ENCODE peak calls at places on chromosomes 2 and 18, in five cellular contexts. K is NT2/D1, I is heart right ventricle, M is tibial nerve, B is neuronal stem cell. C is an unnamed sample.
A peak's percentile ranks its signal among the peaks of the same experiment; 100 is the strongest.

GRCh38 chr18:22309191-22309590 is 108.5 kb downstream of the CTAGE1 start:
- DNase-seq in K (no peak), B (no peak), I (no peak), M (no peak), C (no peak)

GRCh38 chr2:214695789-214696188 is 113.7 kb downstream of the BARD1 start:
- DNase-seq in B (no peak), K (no peak), I (no peak), M (no peak), C (no peak)

GRCh38 chr18:62199629-62200028 is 12.6 kb downstream of the RELCH start:
- DNase-seq in M (no peak), K (no peak), I (no peak), B (no peak), C (no peak)

GRCh38 chr2:203579131-203579643 is 44.1 kb upstream of the RAPH1 start:
- DNase-seq in K (no peak), B (no peak), M (no peak), I (no peak), C (no peak)

GRCh38 chr2:101697794-101698418 is 399 bp downstream of the MAP4K4 start:
- DNase-seq in K (no peak), M (no peak), I (no peak), B (no peak), C (peak; percentile 15)

GRCh38 chr18:27843783-27844415 is 333.0 kb downstream of the CDH2 start:
- DNase-seq in I (no peak), B (no peak), K (no peak), M (no peak), C (no peak)

GRCh38 chr2:134146620-134147019 is 107.3 kb upstream of the MGAT5 start:
- DNase-seq in K (no peak), I (no peak), M (no peak), B (no peak), C (no peak)

GRCh38 chr2:78766459-78766858 is 259.0 kb upstream of the REG3G start:
- DNase-seq in I (no peak), B (no peak), M (no peak), K (no peak), C (no peak)

GRCh38 chr2:234422242-234422641 is 74.6 kb downstream of the ARL4C start:
- DNase-seq in I (no peak), B (no peak), K (no peak), M (no peak), C (no peak)

GRCh38 chr18:76391746-76392145 is 103.3 kb downstream of the ZNF516 start:
- DNase-seq in M (no peak), I (no peak), K (no peak), B (no peak), C (no peak)

GRCh38 chr18:77067315-77068061 is 65.1 kb downstream of the MBP start:
- DNase-seq in B (no peak), K (no peak), I (peak; percentile 45), M (peak; percentile 74), C (no peak)

GRCh38 chr2:235553696-235554100 is 59.9 kb downstream of the AGAP1 start:
- DNase-seq in K (no peak), B (no peak), I (no peak), M (no peak), C (no peak)

GRCh38 chr2:231632559-231633142 is 40.0 kb downstream of the TEX44 start:
- DNase-seq in B (no peak), I (no peak), M (no peak), K (no peak), C (no peak)

GRCh38 chr18:47809420-47809819 is 121.0 kb downstream of the SMAD2 start:
- DNase-seq in B (no peak), K (no peak), I (no peak), M (no peak), C (no peak)

GRCh38 chr2:199443589-199444130 is 14.1 kb downstream of the SATB2 start:
- DNase-seq in M (no peak), B (no peak), K (no peak), I (no peak), C (no peak)

GRCh38 chr2:25388491-25388890 is 46.8 kb upstream of the DNMT3A start:
- DNase-seq in M (no peak), K (no peak), B (no peak), I (no peak), C (no peak)

GRCh38 chr2:184779777-184780176 is 181.4 kb downstream of the ZNF804A start:
- DNase-seq in I (no peak), K (no peak), B (no peak), M (no peak), C (no peak)

GRCh38 chr2:224039080-224039769 is at the start of gene SERPINE2:
- DNase-seq in B (peak; percentile 72), M (peak; percentile 13), I (peak; percentile 43), K (peak; percentile 66), C (peak; percentile 53)

GRCh38 chr2:33014268-33014667 is 67.5 kb downstream of the LTBP1 start:
- DNase-seq in K (no peak), M (no peak), I (no peak), B (no peak), C (no peak)

GRCh38 chr2:10817413-10817812 is 4.8 kb upstream of the PDIA6 start:
- DNase-seq in K (no peak), M (no peak), I (no peak), B (no peak), C (no peak)

GRCh38 chr2:69993708-69994107 is 32.3 kb upstream of the ASPRV1 start:
- DNase-seq in B (no peak), K (no peak), I (no peak), M (no peak), C (no peak)

GRCh38 chr18:26549486-26550435 is 1.4 kb upstream of the KCTD1 start:
- DNase-seq in K (no peak), M (peak; percentile 29), I (peak; percentile 43), B (peak; percentile 51), C (peak; percentile 73)

GRCh38 chr18:36387296-36387695 is 89.8 kb downstream of the FHOD3 start:
- DNase-seq in K (no peak), M (no peak), I (no peak), B (no peak), C (no peak)

GRCh38 chr2:72117029-72117428 is 30.6 kb downstream of the CYP26B1 start:
- DNase-seq in M (no peak), I (no peak), B (no peak), K (no peak), C (no peak)

GRCh38 chr2:48414980-48415764 is 114.8 kb upstream of the STON1 start:
- DNase-seq in I (no peak), M (no peak), B (no peak), K (no peak), C (no peak)

GRCh38 chr2:181680055-181680936 is at the start of gene NEUROD1:
- DNase-seq in I (no peak), B (no peak), M (no peak), K (peak; percentile 58), C (no peak)

GRCh38 chr2:80074321-80074720 is 230.2 kb downstream of the LRRTM1 start:
- DNase-seq in B (no peak), I (no peak), M (no peak), K (no peak), C (no peak)

GRCh38 chr18:48229445-48230052 is 179.6 kb downstream of the ZBTB7C start:
- DNase-seq in M (no peak), B (no peak), K (no peak), I (no peak), C (no peak)

GRCh38 chr2:80778704-80779103 is 474.2 kb upstream of the LRRTM1 start:
- DNase-seq in K (peak; percentile 20), M (no peak), B (no peak), I (no peak), C (no peak)

GRCh38 chr2:36520431-36520830 is 77.5 kb downstream of the FEZ2 start:
- DNase-seq in I (no peak), B (no peak), M (no peak), K (no peak), C (no peak)
- H3K36me3 ChIP-seq in I (no peaks in the 10 kb centered on the region), B (peaks cover 21% of the 10 kb centered on the region), M (no peaks in the 10 kb centered on the region), K (peaks cover 66% of the 10 kb centered on the region), C (peaks cover 12% of the 10 kb centered on the region)

GRCh38 chr18:10286580-10287150 is 167.8 kb upstream of the APCDD1 start:
- DNase-seq in I (no peak), K (no peak), M (no peak), B (no peak), C (no peak)

GRCh38 chr18:10285283-10285640 is 169.2 kb upstream of the APCDD1 start:
- DNase-seq in K (no peak), B (no peak), M (no peak), I (no peak), C (no peak)

GRCh38 chr18:10289265-10289664 is 165.2 kb upstream of the APCDD1 start:
- DNase-seq in M (no peak), B (no peak), K (no peak), I (no peak), C (no peak)

GRCh38 chr18:10279905-10280658 is 174.4 kb upstream of the APCDD1 start:
- DNase-seq in M (no peak), B (no peak), I (no peak), K (no peak), C (no peak)

GRCh38 chr18:10284571-10285282 is 169.7 kb upstream of the APCDD1 start:
- DNase-seq in K (no peak), B (no peak), I (no peak), M (no peak), C (no peak)
- H3K4me1 ChIP-seq in K (peaks cover 7% of the 10 kb centered on the region), B (no peaks in the 10 kb centered on the region), I (peaks cover 18% of the 10 kb centered on the region), M (peaks cover 8% of the 10 kb centered on the region), C (no peaks in the 10 kb centered on the region)

GRCh38 chr18:24278591-24278990 is 119.0 kb downstream of the OSBPL1A start:
- DNase-seq in I (no peak), B (no peak), M (no peak), K (no peak), C (no peak)

GRCh38 chr18:24273596-24273995 is 124.0 kb downstream of the OSBPL1A start:
- DNase-seq in I (no peak), K (no peak), B (no peak), M (no peak), C (no peak)

GRCh38 chr18:24276994-24277393 is 120.6 kb downstream of the OSBPL1A start:
- DNase-seq in I (no peak), B (no peak), K (no peak), M (no peak), C (no peak)

GRCh38 chr18:24274822-24275221 is 122.8 kb downstream of the OSBPL1A start:
- DNase-seq in B (no peak), M (no peak), K (no peak), I (peak; percentile 23), C (no peak)

DNA sequence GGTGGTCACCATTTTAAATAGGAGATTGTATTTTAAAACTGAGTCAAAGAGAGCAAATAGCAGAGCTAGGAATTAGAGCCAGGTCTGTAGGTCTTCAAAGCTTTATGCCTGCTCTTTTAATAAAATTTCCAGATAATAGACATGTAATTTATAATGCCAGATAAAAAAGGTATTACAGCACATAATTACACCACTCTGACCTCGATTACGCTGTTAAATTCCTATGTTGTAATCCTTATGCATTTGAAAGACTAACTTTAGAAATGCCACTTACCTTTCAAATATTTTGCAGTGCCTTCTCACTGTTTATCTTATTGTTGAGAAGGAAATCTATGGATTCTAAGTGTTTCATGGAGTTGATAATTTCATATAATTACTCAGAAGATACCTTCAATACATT is 120.1 kb downstream of the OSBPL1A start:
- DNase-seq in B (no peak), M (no peak), K (no peak), I (no peak), C (no peak)
- H3K36me3 ChIP-seq in B (peaks cover 38% of the 10 kb centered on the region), M (no peaks in the 10 kb centered on the region), K (no peaks in the 10 kb centered on the region), I (no peaks in the 10 kb centered on the region), C (no peaks in the 10 kb centered on the region)

GRCh38 chr2:219123356-219124143 is 37.1 kb downstream of the NHEJ1 start:
- DNase-seq in B (no peak), M (no peak), I (no peak), K (no peak), C (no peak)
- H3K4me1 ChIP-seq in B (peaks cover 14% of the 10 kb centered on the region), M (peaks cover 18% of the 10 kb centered on the region), I (peaks cover 10% of the 10 kb centered on the region), K (peaks cover 2% of the 10 kb centered on the region), C (no peaks in the 10 kb centered on the region)